ENCODE peak calls at places on chromosomes 1 and 21, in eight cellular contexts. K is head of caudate nucleus; S is Kasumi-1; F is HT-29; Z is activated naive CD4-positive, alpha-beta T cell; P is left colon; I is ELR; V is HFF-Myc. H is an unnamed sample.

GRCh38 chr1:59520194-59520593 is 223.3 kb downstream of the FGGY start:
- DNase-seq in K (no peak), S (no peak), F (no peak), Z (no peak), P (no peak), I (no peak), V (no peak), H (no peak)

GRCh38 chr1:117260761-117261462 is 50.2 kb upstream of the VTCN1 start:
- DNase-seq in K (no peak), S (no peak), F (no peak), Z (no peak), P (no peak), I (no peak), V (no peak), H (no peak)

GRCh38 chr1:150321826-150322166 is 463 bp downstream of the PRPF3 start:
- DNase-seq in K (no peak), S (no peak), F (no peak), Z (no peak), P (no peak), I (no peak), V (no peak), H (no peak)

GRCh38 chr1:5140962-5141361 is 486.6 kb downstream of the AJAP1 start:
- DNase-seq in K (no peak), S (no peak), F (no peak), Z (no peak), P (no peak), I (no peak), V (no peak), H (no peak)

GRCh38 chr1:29924017-29924431 is 687.7 kb downstream of the PTPRU start:
- DNase-seq in K (no peak), S (no peak), F (no peak), Z (no peak), P (no peak), I (no peak), V (no peak), H (no peak)

GRCh38 chr1:54380285-54380882 is 25.8 kb downstream of the SSBP3 start:
- DNase-seq in K (no peak), S (no peak), F (no peak), Z (no peak), P (no peak), I (no peak), V (no peak), H (no peak)

GRCh38 chr1:236795757-236796719 is 946 bp downstream of the MTR start:
- DNase-seq in K (no peak), S (peak), F (peak), Z (peak), P (no peak), I (peak), V (no peak), H (no peak)

GRCh38 chr1:20271498-20272400 is 18.9 kb upstream of the VWA5B1 start:
- DNase-seq in K (no peak), S (no peak), F (peak), Z (no peak), P (no peak), I (peak), V (no peak), H (no peak)

GRCh38 chr21:29077651-29078090 is 4.2 kb upstream of the CCT8 start:
- DNase-seq in K (no peak), S (no peak), F (peak), Z (no peak), P (peak), I (peak), V (no peak), H (no peak)

GRCh38 chr1:27119270-27119618 is 35.7 kb downstream of the SLC9A1 start:
- DNase-seq in K (no peak), S (no peak), F (no peak), Z (no peak), P (no peak), I (no peak), V (no peak), H (no peak)

GRCh38 chr1:168179411-168180147 is 817 bp downstream of the TIPRL start:
- DNase-seq in K (no peak), S (peak), F (no peak), Z (no peak), P (no peak), I (peak), V (no peak), H (no peak)

GRCh38 chr21:34598931-34599400 is 15.9 kb downstream of the RCAN1 start:
- DNase-seq in K (no peak), S (no peak), F (no peak), Z (no peak), P (no peak), I (peak), V (no peak), H (no peak)

GRCh38 chr1:180231506-180232420 is 1.7 kb downstream of the LHX4 start:
- DNase-seq in K (no peak), S (peak), F (peak), Z (no peak), P (peak), I (peak), V (no peak), H (peak)

GRCh38 chr21:26032263-26032662 is 138.3 kb downstream of the APP start:
- DNase-seq in K (no peak), S (no peak), F (peak), Z (no peak), P (peak), I (peak), V (no peak), H (no peak)

GRCh38 chr1:1141244-1141910 is 25.5 kb upstream of the C1orf159 start:
- DNase-seq in K (no peak), S (no peak), F (peak), Z (no peak), P (no peak), I (no peak), V (no peak), H (no peak)

GRCh38 chr1:3590145-3590768 is 21.1 kb downstream of the MEGF6 start:
- DNase-seq in K (no peak), S (no peak), F (no peak), Z (no peak), P (no peak), I (no peak), V (no peak), H (no peak)

GRCh38 chr1:228830954-228831481 is 95.7 kb downstream of the RHOU start:
- DNase-seq in K (no peak), S (no peak), F (peak), Z (no peak), P (no peak), I (peak), V (peak), H (no peak)

GRCh38 chr1:232620356-232620841 is 9.5 kb downstream of the SIPA1L2 start:
- DNase-seq in K (peak), S (peak), F (peak), Z (no peak), P (peak), I (no peak), V (peak), H (no peak)

GRCh38 chr1:231940721-231941120 is 314.1 kb downstream of the DISC1 start:
- DNase-seq in K (no peak), S (no peak), F (no peak), Z (no peak), P (no peak), I (no peak), V (no peak), H (no peak)

GRCh38 chr21:34130598-34130985 is 57.2 kb downstream of the MRPS6 start:
- DNase-seq in K (no peak), S (no peak), F (no peak), Z (no peak), P (no peak), I (no peak), V (no peak), H (no peak)

GRCh38 chr1:101025283-101025679 is 303 bp downstream of the DPH5 start:
- DNase-seq in K (peak), S (peak), F (no peak), Z (no peak), P (peak), I (peak), V (no peak), H (no peak)

GRCh38 chr1:168121314-168122029 is 15.3 kb downstream of the GPR161 start:
- DNase-seq in K (no peak), S (no peak), F (no peak), Z (no peak), P (peak), I (peak), V (no peak), H (no peak)

GRCh38 chr1:17605582-17606344 is 66.3 kb downstream of the ARHGEF10L start:
- DNase-seq in K (no peak), S (no peak), F (peak), Z (no peak), P (no peak), I (no peak), V (no peak), H (no peak)

GRCh38 chr1:22418852-22419480 is 32.7 kb upstream of the ZBTB40 start:
- DNase-seq in K (no peak), S (no peak), F (no peak), Z (no peak), P (no peak), I (peak), V (no peak), H (no peak)

GRCh38 chr1:36323636-36324321 is at the start of gene EVA1B:
- DNase-seq in K (no peak), S (peak), F (peak), Z (no peak), P (peak), I (peak), V (no peak), H (peak)

GRCh38 chr1:59323879-59324278 is 27.0 kb downstream of the FGGY start:
- DNase-seq in K (no peak), S (no peak), F (no peak), Z (no peak), P (no peak), I (peak), V (no peak), H (no peak)

GRCh38 chr1:242523282-242523967 is 1.1 kb downstream of the PLD5 start:
- DNase-seq in K (no peak), S (no peak), F (no peak), Z (no peak), P (no peak), I (no peak), V (no peak), H (no peak)

GRCh38 chr1:216804107-216804506 is 80.9 kb upstream of the ESRRG start:
- DNase-seq in K (peak), S (no peak), F (no peak), Z (no peak), P (no peak), I (no peak), V (no peak), H (no peak)

GRCh38 chr1:116230712-116231111 is 119.5 kb downstream of the MAB21L3 start:
- DNase-seq in K (no peak), S (no peak), F (no peak), Z (no peak), P (no peak), I (no peak), V (no peak), H (no peak)

GRCh38 chr1:175887981-175888428 is 144.6 kb upstream of the TNR start:
- DNase-seq in K (peak), S (peak), F (peak), Z (no peak), P (peak), I (peak), V (peak), H (peak)

GRCh38 chr1:178465011-178465410 is 31.8 kb downstream of the CLEC20A start:
- DNase-seq in K (no peak), S (no peak), F (no peak), Z (no peak), P (no peak), I (peak), V (no peak), H (no peak)

GRCh38 chr1:63320024-63320799 is 2.2 kb upstream of the FOXD3 start:
- DNase-seq in K (no peak), S (no peak), F (no peak), Z (no peak), P (no peak), I (no peak), V (no peak), H (no peak)

GRCh38 chr1:237058470-237058869 is 16.5 kb downstream of the RYR2 start:
- DNase-seq in K (no peak), S (no peak), F (no peak), Z (no peak), P (no peak), I (no peak), V (no peak), H (no peak)

GRCh38 chr1:34763142-34763781 is 3.7 kb downstream of the GJB4 start:
- DNase-seq in K (no peak), S (no peak), F (peak), Z (no peak), P (no peak), I (peak), V (no peak), H (no peak)

GRCh38 chr1:8027748-8028631 is 1.9 kb upstream of the ERRFI1 start:
- DNase-seq in K (no peak), S (no peak), F (peak), Z (no peak), P (no peak), I (peak), V (peak), H (no peak)

GRCh38 chr1:41906977-41907376 is 11.7 kb downstream of the HIVEP3 start:
- DNase-seq in K (no peak), S (no peak), F (no peak), Z (no peak), P (no peak), I (no peak), V (no peak), H (no peak)

H was measured in HuH-7.5.